ENCODE peak calls at places on chromosomes 11 and 22, in five cellular contexts. H, F, S, N and O are unnamed samples.

GRCh38 chr11:67293090-67293489 is 4.0 kb downstream of the ANKRD13D start:
- DNase-seq in H (peak), F (no peak), S (no peak), N (no peak), O (peak)

GRCh38 chr11:20097319-20098221 is 62.7 kb downstream of the DBX1 start:
- DNase-seq in H (peak), F (peak), S (no peak), N (no peak), O (peak)

GRCh38 chr11:115778928-115779650 is 274.9 kb upstream of the CADM1 start:
- DNase-seq in H (no peak), F (no peak), S (no peak), N (no peak), O (no peak)

GRCh38 chr22:49883294-49883640 is 29.6 kb downstream of the ZBED4 start:
- DNase-seq in H (peak), F (no peak), S (no peak), N (no peak), O (peak)

GRCh38 chr22:36252754-36253522 is at the start of gene APOL1:
- DNase-seq in H (peak), F (no peak), S (no peak), N (peak), O (peak)

GRCh38 chr22:49886346-49887073 is 31.7 kb downstream of the ALG12 start:
- DNase-seq in H (no peak), F (no peak), S (no peak), N (no peak), O (no peak)

GRCh38 chr22:46568102-46568809 is 30.8 kb upstream of the CELSR1 start:
- DNase-seq in H (no peak), F (no peak), S (no peak), N (no peak), O (no peak)

GRCh38 chr11:118086913-118087768 is at the start of gene SMIM35:
- DNase-seq in H (no peak), F (no peak), S (no peak), N (no peak), O (no peak)

GRCh38 chr11:111909378-111909777 is 2.2 kb downstream of the CRYAB start:
- DNase-seq in H (no peak), F (no peak), S (no peak), N (no peak), O (no peak)

GRCh38 chr22:28791841-28792490 is 8.4 kb downstream of the XBP1 start:
- DNase-seq in H (no peak), F (no peak), S (no peak), N (no peak), O (no peak)

GRCh38 chr22:42459273-42460040 is 27.3 kb upstream of the NFAM1 start:
- DNase-seq in H (no peak), F (no peak), S (no peak), N (no peak), O (no peak)

GRCh38 chr22:31915499-31916065 is 28.8 kb upstream of the YWHAH start:
- DNase-seq in H (no peak), F (no peak), S (no peak), N (no peak), O (no peak)

GRCh38 chr22:49574861-49575702 is 252.6 kb downstream of the BRD1 start:
- DNase-seq in H (no peak), F (no peak), S (no peak), N (no peak), O (no peak)

GRCh38 chr11:28835790-28836189 is 727.6 kb downstream of the METTL15 start:
- DNase-seq in H (peak), F (no peak), S (no peak), N (no peak), O (peak)

GRCh38 chr22:22552630-22553029 is 6.4 kb downstream of the PRAME start:
- DNase-seq in H (no peak), F (no peak), S (no peak), N (no peak), O (peak)

GRCh38 chr11:119791701-119792151 is 62.7 kb upstream of the NECTIN1 start:
- DNase-seq in H (peak), F (no peak), S (no peak), N (no peak), O (peak)

GRCh38 chr22:33906475-33906874 is 13.8 kb downstream of the LARGE1 start:
- DNase-seq in H (no peak), F (no peak), S (no peak), N (no peak), O (no peak)

GRCh38 chr11:14366936-14367335 is 8.0 kb upstream of the RRAS2 start:
- DNase-seq in H (no peak), F (no peak), S (no peak), N (no peak), O (no peak)

GRCh38 chr22:48596111-48596860 is 1231.4 kb downstream of the BRD1 start:
- DNase-seq in H (no peak), F (no peak), S (no peak), N (no peak), O (no peak)

GRCh38 chr11:45233121-45233803 is 52.9 kb downstream of the SYT13 start:
- DNase-seq in H (peak), F (peak), S (peak), N (peak), O (peak)

GRCh38 chr11:22256876-22257275 is 64.0 kb downstream of the ANO5 start:
- DNase-seq in H (no peak), F (no peak), S (no peak), N (no peak), O (no peak)

GRCh38 chr22:39690901-39691620 is 120.5 kb downstream of the CACNA1I start:
- DNase-seq in H (no peak), F (no peak), S (no peak), N (no peak), O (peak)

GRCh38 chr11:110336054-110336453 is 39.6 kb upstream of the RDX start:
- DNase-seq in H (no peak), F (no peak), S (no peak), N (no peak), O (no peak)

GRCh38 chr22:22908495-22908861 is 20.9 kb downstream of the IGLL5 start:
- DNase-seq in H (no peak), F (no peak), S (no peak), N (no peak), O (no peak)

GRCh38 chr22:19814428-19814827 is 40.2 kb downstream of the GNB1L start:
- DNase-seq in H (no peak), F (no peak), S (no peak), N (no peak), O (no peak)

GRCh38 chr11:100923555-100923954 is 206.1 kb downstream of the PGR start:
- DNase-seq in H (peak), F (no peak), S (no peak), N (no peak), O (peak)

GRCh38 chr11:60769273-60769672 is 12.6 kb downstream of the MS4A15 start:
- DNase-seq in H (no peak), F (no peak), S (no peak), N (no peak), O (no peak)

GRCh38 chr11:124174001-124174400 is 9.1 kb upstream of the OR10D3 start:
- DNase-seq in H (peak), F (no peak), S (no peak), N (no peak), O (peak)

GRCh38 chr22:27438271-27438980 is 363.1 kb downstream of the MN1 start:
- DNase-seq in H (no peak), F (no peak), S (peak), N (peak), O (no peak)

GRCh38 chr22:31350410-31350863 is 4.3 kb upstream of the PATZ1 start:
- DNase-seq in H (peak), F (no peak), S (peak), N (no peak), O (peak)

GRCh38 chr22:37244922-37245722 is 1.1 kb upstream of the RAC2 start:
- DNase-seq in H (no peak), F (no peak), S (no peak), N (no peak), O (no peak)

GRCh38 chr11:96484361-96484760 is 94.5 kb downstream of the JRKL start:
- DNase-seq in H (no peak), F (no peak), S (no peak), N (no peak), O (no peak)

GRCh38 chr11:96481204-96481603 is 91.4 kb downstream of the JRKL start:
- DNase-seq in H (no peak), F (no peak), S (no peak), N (no peak), O (no peak)

GRCh38 chr11:96481806-96482592 is 92.2 kb downstream of the JRKL start:
- DNase-seq in H (no peak), F (no peak), S (no peak), N (no peak), O (peak)

GRCh38 chr11:96483550-96483949 is 93.7 kb downstream of the JRKL start:
- DNase-seq in H (no peak), F (no peak), S (no peak), N (no peak), O (no peak)

GRCh38 chr11:96486890-96487633 is 97.2 kb downstream of the JRKL start:
- DNase-seq in H (no peak), F (no peak), S (peak), N (peak), O (peak)
- H3K4me3 ChIP-seq in H (no peak), F (no peak), S (no peak), N (no peak), O (no peak)

DNA sequence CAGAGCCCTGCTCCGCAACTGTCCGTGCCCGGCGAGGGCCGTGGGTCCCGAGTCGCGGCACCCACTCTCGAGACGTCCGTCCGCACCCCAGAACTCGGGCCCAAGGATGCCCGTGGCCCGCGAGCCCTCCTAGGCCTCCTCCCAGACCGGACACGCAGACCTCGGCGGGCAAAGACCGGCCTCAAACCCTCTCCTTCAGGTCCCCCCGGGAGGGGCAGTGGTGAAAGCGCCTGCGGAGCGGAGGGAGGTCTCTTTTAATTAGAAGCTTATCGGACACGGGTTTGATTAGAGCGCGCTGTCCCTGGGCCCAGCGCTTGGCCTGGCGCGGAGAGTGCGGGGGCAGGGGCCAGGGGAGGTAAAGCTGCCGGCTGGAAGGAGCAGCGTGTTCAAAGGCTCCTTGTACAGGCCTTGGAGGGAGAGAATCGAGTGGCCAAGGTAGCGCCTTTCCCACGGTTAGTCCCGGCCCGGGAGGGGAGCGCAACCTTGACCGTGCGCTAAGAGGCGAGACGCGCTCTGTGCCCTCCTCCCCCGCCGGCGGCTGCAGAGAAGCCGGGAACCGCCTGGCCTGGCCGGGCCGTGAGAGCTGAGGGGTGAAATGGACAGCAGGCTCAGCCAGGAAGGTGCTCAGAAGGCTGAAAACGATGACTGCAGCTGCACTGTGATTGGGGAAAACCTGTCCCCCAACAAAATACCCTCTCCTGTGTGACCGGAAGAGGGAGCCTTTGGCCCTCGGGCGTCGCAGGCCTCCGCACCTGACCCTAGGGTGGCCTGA is 4.6 kb downstream of the WT1 start:
- DNase-seq in H (no peak), F (no peak), S (no peak), N (no peak), O (peak)
- TF ChIP-seq CTCF in H (peak), F (peak), S (no peak), N (no peak), O (peak)

GRCh38 chr22:24515025-24515338 is 19.9 kb downstream of the UPB1 start:
- DNase-seq in H (no peak), F (no peak), S (no peak), N (no peak), O (no peak)
- H3K4me3 ChIP-seq in H (no peak), F (no peak), S (no peak), N (no peak), O (no peak)

DNA sequence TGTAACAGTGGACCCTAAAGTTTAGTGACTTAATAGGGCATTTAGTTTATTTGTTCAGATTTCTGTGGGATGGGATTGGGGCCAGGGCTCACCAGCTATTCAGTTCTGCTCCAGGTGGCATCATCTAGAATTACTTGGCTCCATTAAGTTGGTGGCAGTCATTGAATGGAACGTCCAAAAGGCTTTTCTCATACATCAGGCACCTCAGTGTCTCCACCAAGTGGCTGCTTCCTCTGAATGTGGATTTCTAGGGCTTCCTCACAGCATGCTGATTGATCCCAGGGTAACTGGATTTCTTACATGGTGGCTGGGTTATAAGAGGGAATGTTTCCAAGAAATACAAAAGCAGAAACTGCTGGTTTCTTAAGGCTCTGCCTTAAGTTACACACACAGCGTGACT is 34.7 kb downstream of the USP47 start:
- DNase-seq in H (peak), F (no peak), S (no peak), N (no peak), O (no peak)
- TF ChIP-seq CTCF in H (peak), F (peak), S (no peak), N (no peak), O (peak)

GRCh38 chr11:79200398-79201070 is 240.3 kb downstream of the TENM4 start:
- DNase-seq in H (peak), F (no peak), S (no peak), N (no peak), O (no peak)

GRCh38 chr11:79198203-79198897 is 242.5 kb downstream of the TENM4 start:
- DNase-seq in H (no peak), F (no peak), S (no peak), N (no peak), O (no peak)

GRCh38 chr11:79201637-79202347 is 239.0 kb downstream of the TENM4 start:
- DNase-seq in H (peak), F (no peak), S (no peak), N (no peak), O (no peak)

GRCh38 chr11:79198898-79199250 is 242.0 kb downstream of the TENM4 start:
- DNase-seq in H (peak), F (no peak), S (no peak), N (no peak), O (peak)

GRCh38 chr11:79199729-79200354 is 241.0 kb downstream of the TENM4 start:
- DNase-seq in H (no peak), F (no peak), S (no peak), N (no peak), O (no peak)
- H3K4me3 ChIP-seq in H (no peak), F (no peak), S (no peak), N (no peak), O (no peak)

GRCh38 chr11:46677991-46678740 is 22.3 kb downstream of the ARHGAP1 start:
- DNase-seq in H (peak), F (no peak), S (no peak), N (no peak), O (no peak)
- TF ChIP-seq CTCF in H (peak), F (no peak), S (no peak), N (no peak), O (no peak)